ENCODE peak calls at places on chromosomes 11 and 22, in ten cellular contexts. U is nephron progenitor cell; J is RCC 7860; Q is dermis blood vessel endothelial cell; F is anterior cingulate cortex; H is spleen; A is NCI-H460; V is activated CD8-positive, alpha-beta T cell treated with anti-CD3 and anti-CD28 coated beads for 36 hours; P is NK-92 treated with Interleukin-12 subunit alpha and Interleukin-12 subunit beta, amount 100 ng/mL, for 24 hours; G is GM12892. L is an unnamed sample.

GRCh38 chr11:122804161-122804560 is 34.1 kb upstream of the CRTAM start:
- DNase-seq in F (no peak), G (no peak), U (no peak), J (no peak), V (no peak), P (no peak), H (no peak), Q (peak), A (no peak), L (no peak)

GRCh38 chr11:9315078-9315688 is 790 bp upstream of the TMEM41B start:
- DNase-seq in G (no peak), A (peak), Q (no peak), P (no peak), U (no peak), F (no peak), J (peak), H (peak), V (no peak), L (peak)

GRCh38 chr11:63536669-63537292 is at the start of gene PLAAT4:
- DNase-seq in Q (peak), V (no peak), J (no peak), H (no peak), U (no peak), A (no peak), F (peak), G (peak), P (no peak), L (peak)

GRCh38 chr11:69554849-69555248 is 73.4 kb downstream of the LINC01488 start:
- DNase-seq in J (no peak), P (no peak), G (no peak), U (no peak), H (no peak), A (no peak), Q (no peak), F (no peak), V (no peak), L (no peak)

GRCh38 chr11:115065314-115065713 is 387.0 kb downstream of the NXPE2 start:
- DNase-seq in H (no peak), P (no peak), Q (no peak), J (no peak), A (no peak), V (no peak), F (no peak), U (no peak), G (no peak), L (no peak)

GRCh38 chr11:43360361-43361032 is 1.8 kb downstream of the TTC17 start:
- DNase-seq in P (no peak), Q (peak), U (no peak), G (no peak), H (no peak), F (no peak), A (no peak), J (no peak), V (no peak), L (no peak)

GRCh38 chr22:46201059-46201757 is 48.9 kb downstream of the CDPF1 start:
- DNase-seq in Q (no peak), F (no peak), A (no peak), H (peak), P (peak), U (no peak), G (no peak), J (no peak), V (no peak), L (no peak)

GRCh38 chr11:46307369-46307768 is 29.9 kb downstream of the CREB3L1 start:
- DNase-seq in Q (no peak), F (no peak), J (no peak), H (no peak), A (no peak), G (no peak), U (no peak), V (no peak), P (no peak), L (no peak)

GRCh38 chr11:128179512-128179911 is 407.8 kb downstream of the ETS1 start:
- DNase-seq in V (no peak), J (no peak), H (no peak), Q (no peak), P (no peak), F (no peak), G (no peak), U (no peak), A (no peak), L (no peak)

GRCh38 chr11:40054631-40055030 is 1404.8 kb downstream of the LRRC4C start:
- DNase-seq in J (peak), H (no peak), P (no peak), Q (no peak), U (no peak), F (no peak), V (no peak), A (no peak), G (no peak), L (no peak)

GRCh38 chr11:13205446-13205845 is 72.1 kb upstream of the BMAL1 start:
- DNase-seq in J (no peak), A (no peak), V (no peak), Q (peak), P (no peak), U (no peak), G (no peak), H (no peak), F (no peak), L (no peak)

GRCh38 chr11:46936138-46937110 is at the start of gene CSTPP1:
- DNase-seq in F (peak), A (peak), V (peak), J (peak), H (peak), U (peak), G (peak), Q (peak), P (peak), L (peak)